ENCODE peak calls at places on chromosome 12, in nine cellular contexts. D is HTR-8/SVneo, P is mesenchymal stem cell, Z is D721Med, E is H54, L is lower lobe of right lung, W is testis, X is AG04450, U is pons. J is an unnamed sample.

GRCh38 chr12:63023926-63024325 is 89.0 kb upstream of the PPM1H start:
- DNase-seq in Z (no peak), E (no peak), P (no peak), L (no peak), W (no peak), X (no peak), U (no peak), D (no peak), J (no peak)

GRCh38 chr12:79884401-79885006 is 50.4 kb downstream of the PPP1R12A start:
- DNase-seq in L (no peak), Z (no peak), P (no peak), U (no peak), D (no peak), W (no peak), X (no peak), E (no peak), J (no peak)

GRCh38 chr12:2783936-2784600 is 10.7 kb upstream of the FKBP4 start:
- DNase-seq in Z (peak), D (peak), E (peak), W (peak), X (no peak), P (peak), U (peak), L (peak), J (peak)

GRCh38 chr12:78970041-78970440 is 105.5 kb downstream of the SYT1 start:
- DNase-seq in L (no peak), P (no peak), D (no peak), E (no peak), Z (no peak), U (no peak), W (no peak), X (no peak), J (no peak)

GRCh38 chr12:32369202-32369601 is 30.2 kb upstream of the FGD4 start:
- DNase-seq in L (no peak), X (no peak), U (no peak), D (no peak), Z (no peak), W (no peak), P (no peak), E (no peak), J (no peak)

GRCh38 chr12:120628919-120629318 is 11.5 kb upstream of the CABP1 start:
- DNase-seq in L (no peak), X (no peak), Z (no peak), W (peak), E (no peak), D (no peak), P (no peak), U (no peak), J (peak)

GRCh38 chr12:103102225-103102744 is 144.8 kb downstream of the ASCL1 start:
- DNase-seq in W (no peak), L (no peak), X (no peak), P (no peak), E (no peak), D (no peak), U (no peak), Z (no peak), J (no peak)

GRCh38 chr12:108616941-108617858 is 16.5 kb downstream of the SELPLG start:
- DNase-seq in U (peak), Z (no peak), P (peak), D (no peak), W (no peak), L (peak), E (peak), X (no peak), J (no peak)

GRCh38 chr12:116465892-116466291 is 93.3 kb upstream of the MAP1LC3B2 start:
- DNase-seq in L (no peak), U (no peak), X (no peak), Z (no peak), W (no peak), P (no peak), E (no peak), D (no peak), J (peak)

GRCh38 chr12:52426034-52426433 is 8.1 kb downstream of the KRT75 start:
- DNase-seq in P (no peak), D (no peak), U (no peak), Z (no peak), X (no peak), L (no peak), W (no peak), E (no peak), J (no peak)

GRCh38 chr12:57227315-57228115 is 2.0 kb upstream of the SHMT2 start:
- DNase-seq in P (no peak), Z (no peak), W (no peak), L (no peak), E (no peak), U (no peak), X (no peak), D (no peak), J (no peak)

GRCh38 chr12:43292699-43293098 is 259.3 kb downstream of the ADAMTS20 start:
- DNase-seq in P (peak), L (no peak), Z (no peak), E (no peak), U (no peak), D (no peak), W (no peak), X (no peak), J (no peak)

GRCh38 chr12:26473291-26473690 is 277.9 kb downstream of the SSPN start:
- DNase-seq in D (no peak), P (no peak), Z (no peak), X (no peak), L (no peak), W (no peak), U (peak), E (no peak), J (no peak)

GRCh38 chr12:32921397-32921796 is 24.8 kb upstream of the PKP2 start:
- DNase-seq in L (no peak), U (no peak), W (no peak), Z (no peak), E (no peak), D (no peak), P (no peak), X (no peak), J (no peak)

GRCh38 chr12:46357438-46358324 is 14.9 kb downstream of the SLC38A2 start:
- DNase-seq in D (no peak), W (no peak), X (peak), L (no peak), Z (no peak), E (no peak), U (no peak), P (peak), J (no peak)

J was measured in hepatocyte.